ENCODE peak calls at places on chromosomes 11 and 22, in nine cellular contexts. V is BJ; M is activated CD4-positive, alpha-beta memory T cell treated with anti-CD3 and anti-CD28 coated beads, Interleukin-2, amount 10 ng/mL, durations not matched to agents 7 days and 5 days; A is NCI-H446 treated with DMSO at 0.1 percent for 48 hours; Z is HCT116; X is fibroblast of lung; Y is SHP77; I is naive thymus-derived CD8-positive, alpha-beta T cell; P is Panc1. D is an unnamed sample.

GRCh38 chr22:48042621-48043395 is 1280.4 kb downstream of the TBC1D22A start:
- DNase-seq in I (no peak), X (no peak), Z (no peak), V (no peak), M (no peak), P (no peak), Y (no peak), A (no peak), D (no peak)

GRCh38 chr11:441418-442274 is at the start of gene ANO9:
- DNase-seq in A (no peak), I (peak), X (no peak), Z (no peak), M (peak), V (no peak), P (no peak), Y (no peak), D (no peak)

GRCh38 chr11:105206633-105207032 is 67.1 kb upstream of the CARD18 start:
- DNase-seq in V (no peak), I (no peak), M (no peak), A (no peak), X (no peak), P (peak), Y (no peak), Z (no peak), D (no peak)

GRCh38 chr11:101508370-101508769 is 75.4 kb downstream of the TRPC6 start:
- DNase-seq in X (no peak), V (no peak), P (no peak), M (no peak), A (no peak), I (no peak), Z (no peak), Y (no peak), D (no peak)

GRCh38 chr11:112013501-112014164 is 11.6 kb upstream of the DLAT start:
- DNase-seq in A (no peak), Z (no peak), X (no peak), M (no peak), I (no peak), V (no peak), P (no peak), Y (no peak), D (no peak)

GRCh38 chr22:30694638-30695350 is at the start of gene OSBP2:
- DNase-seq in Z (no peak), A (no peak), Y (no peak), M (peak), V (no peak), P (no peak), X (no peak), I (peak), D (no peak)

GRCh38 chr11:61968758-61969390 is 1.4 kb upstream of the FTH1 start:
- DNase-seq in A (no peak), X (no peak), I (no peak), M (no peak), V (no peak), Z (no peak), P (no peak), Y (no peak), D (no peak)

GRCh38 chr11:44615041-44615513 is 49.6 kb downstream of the CD82 start:
- DNase-seq in A (no peak), Y (no peak), I (no peak), Z (no peak), X (no peak), V (no peak), P (no peak), M (no peak), D (no peak)

GRCh38 chr22:38086001-38086845 is 2.2 kb upstream of the SLC16A8 start:
- DNase-seq in Y (no peak), P (no peak), M (no peak), I (no peak), X (no peak), Z (no peak), A (no peak), V (no peak), D (no peak)

GRCh38 chr11:13040969-13041561 is 31.9 kb downstream of the RASSF10 start:
- DNase-seq in V (no peak), A (no peak), M (no peak), X (no peak), Z (no peak), I (no peak), P (no peak), Y (peak), D (no peak)

GRCh38 chr11:63841554-63841953 is 2.6 kb downstream of the MARK2 start:
- DNase-seq in M (no peak), V (no peak), Y (no peak), A (no peak), I (peak), X (no peak), P (no peak), Z (no peak), D (no peak)

GRCh38 chr11:57432714-57433163 is 5.8 kb upstream of the SLC43A3 start:
- DNase-seq in I (no peak), Y (no peak), M (no peak), A (no peak), X (peak), P (no peak), V (no peak), Z (no peak), D (no peak)

GRCh38 chr11:107385361-107385982 is 72.2 kb downstream of the CWF19L2 start:
- DNase-seq in Y (no peak), Z (peak), A (no peak), P (no peak), I (no peak), X (no peak), M (no peak), V (no peak), D (no peak)

GRCh38 chr11:2213384-2213842 is 41.8 kb upstream of the TH start:
- DNase-seq in I (peak), Y (no peak), X (no peak), P (no peak), A (no peak), V (no peak), M (peak), Z (no peak), D (no peak)

GRCh38 chr11:118625976-118626375 is 18.6 kb downstream of the PHLDB1 start:
- DNase-seq in X (no peak), V (no peak), A (peak), Y (no peak), I (no peak), M (no peak), P (no peak), Z (no peak), D (no peak)

GRCh38 chr11:116558504-116559252 is 214.1 kb downstream of the BUD13 start:
- DNase-seq in X (no peak), Y (no peak), P (no peak), A (no peak), V (no peak), I (no peak), M (no peak), Z (no peak), D (no peak)

GRCh38 chr22:36156119-36156514 is 4.4 kb downstream of the APOL3 start:
- DNase-seq in V (no peak), M (no peak), A (no peak), Z (no peak), I (no peak), X (no peak), P (no peak), Y (no peak), D (no peak)

GRCh38 chr11:64059339-64060176 is 23.8 kb downstream of the FLRT1 start:
- DNase-seq in V (no peak), P (no peak), A (no peak), I (no peak), Y (no peak), X (no peak), Z (no peak), M (no peak), D (no peak)

GRCh38 chr11:120221115-120221752 is 10.4 kb downstream of the OAF start:
- DNase-seq in A (no peak), M (no peak), V (no peak), X (no peak), I (no peak), Z (no peak), Y (no peak), P (no peak), D (no peak)

GRCh38 chr11:65624931-65625627 is 9.5 kb downstream of the PCNX3 start:
- DNase-seq in Y (no peak), P (no peak), Z (no peak), A (no peak), V (no peak), I (no peak), X (no peak), M (no peak), D (no peak)